ENCODE peak calls at places on chromosomes 2 and 18, in ten cellular contexts. One of them, this sample, is unnamed.

GRCh38 chr2:27095745-27096651 is 9.4 kb downstream of the KHK start:
- DNase-seq in occipital lobe: peak; percentile 48
- DNase-seq in mucosa of descending colon: peak; percentile 60
- DNase-seq in Peyer's patch: peak; percentile 56
- DNase-seq in stimulated activated CD4-positive, alpha-beta T cell treated with anti-CD3 and anti-CD28 coated beads, Interleukin-1b, Interleukin-23, amount 100 ng/mL, for 24 hours: no peak
- DNase-seq in left lung: peak; percentile 71
- DNase-seq in MM.1S: peak; percentile 45
- DNase-seq in NCI-H1092 treated with DMSO at 0.1 percent for 48 hours: peak; percentile 16
- DNase-seq in left cardiac atrium: peak; percentile 72
- DNase-seq in MV-4-11: peak; percentile 64
- DNase-seq in this sample: peak; percentile 64

GRCh38 chr2:137420744-137421143 is 543.5 kb upstream of the HNMT start:
- DNase-seq in Peyer's patch: no peak
- DNase-seq in stimulated activated CD4-positive, alpha-beta T cell treated with anti-CD3 and anti-CD28 coated beads, Interleukin-1b, Interleukin-23, amount 100 ng/mL, for 24 hours: no peak
- DNase-seq in MV-4-11: no peak
- DNase-seq in MM.1S: no peak
- DNase-seq in NCI-H1092 treated with DMSO at 0.1 percent for 48 hours: no peak
- DNase-seq in left lung: no peak
- DNase-seq in occipital lobe: no peak
- DNase-seq in left cardiac atrium: no peak
- DNase-seq in mucosa of descending colon: no peak
- DNase-seq in this sample: no peak

GRCh38 chr2:28547223-28547860 is 51.5 kb downstream of the PLB1 start:
- DNase-seq in MV-4-11: no peak
- DNase-seq in Peyer's patch: no peak
- DNase-seq in NCI-H1092 treated with DMSO at 0.1 percent for 48 hours: no peak
- DNase-seq in left lung: no peak
- DNase-seq in MM.1S: no peak
- DNase-seq in left cardiac atrium: no peak
- DNase-seq in occipital lobe: no peak
- DNase-seq in mucosa of descending colon: no peak
- DNase-seq in stimulated activated CD4-positive, alpha-beta T cell treated with anti-CD3 and anti-CD28 coated beads, Interleukin-1b, Interleukin-23, amount 100 ng/mL, for 24 hours: no peak
- DNase-seq in this sample: no peak

GRCh38 chr2:1967242-1968210 is 223.2 kb upstream of the PXDN start:
- DNase-seq in MV-4-11: no peak
- DNase-seq in left cardiac atrium: no peak
- DNase-seq in left lung: no peak
- DNase-seq in MM.1S: no peak
- DNase-seq in NCI-H1092 treated with DMSO at 0.1 percent for 48 hours: no peak
- DNase-seq in occipital lobe: no peak
- DNase-seq in stimulated activated CD4-positive, alpha-beta T cell treated with anti-CD3 and anti-CD28 coated beads, Interleukin-1b, Interleukin-23, amount 100 ng/mL, for 24 hours: no peak
- DNase-seq in mucosa of descending colon: no peak
- DNase-seq in Peyer's patch: no peak
- DNase-seq in this sample: no peak

GRCh38 chr18:54607213-54607934 is 16.3 kb downstream of the DYNAP start:
- DNase-seq in Peyer's patch: no peak
- DNase-seq in left cardiac atrium: no peak
- DNase-seq in NCI-H1092 treated with DMSO at 0.1 percent for 48 hours: peak; percentile 11
- DNase-seq in MV-4-11: peak; percentile 45
- DNase-seq in left lung: no peak
- DNase-seq in occipital lobe: no peak
- DNase-seq in stimulated activated CD4-positive, alpha-beta T cell treated with anti-CD3 and anti-CD28 coated beads, Interleukin-1b, Interleukin-23, amount 100 ng/mL, for 24 hours: no peak
- DNase-seq in mucosa of descending colon: no peak
- DNase-seq in MM.1S: no peak
- DNase-seq in this sample: peak; percentile 31

GRCh38 chr2:119261498-119262225 is 38.0 kb downstream of the STEAP3 start:
- DNase-seq in left cardiac atrium: no peak
- DNase-seq in left lung: no peak
- DNase-seq in occipital lobe: no peak
- DNase-seq in mucosa of descending colon: no peak
- DNase-seq in NCI-H1092 treated with DMSO at 0.1 percent for 48 hours: no peak
- DNase-seq in stimulated activated CD4-positive, alpha-beta T cell treated with anti-CD3 and anti-CD28 coated beads, Interleukin-1b, Interleukin-23, amount 100 ng/mL, for 24 hours: no peak
- DNase-seq in Peyer's patch: no peak
- DNase-seq in MV-4-11: no peak
- DNase-seq in MM.1S: no peak
- DNase-seq in this sample: no peak

GRCh38 chr18:22826726-22827125 is 106.4 kb upstream of the RBBP8 start:
- DNase-seq in mucosa of descending colon: no peak
- DNase-seq in occipital lobe: no peak
- DNase-seq in MM.1S: no peak
- DNase-seq in stimulated activated CD4-positive, alpha-beta T cell treated with anti-CD3 and anti-CD28 coated beads, Interleukin-1b, Interleukin-23, amount 100 ng/mL, for 24 hours: no peak
- DNase-seq in Peyer's patch: no peak
- DNase-seq in left cardiac atrium: no peak
- DNase-seq in NCI-H1092 treated with DMSO at 0.1 percent for 48 hours: no peak
- DNase-seq in left lung: no peak
- DNase-seq in MV-4-11: peak; percentile 56
- DNase-seq in this sample: no peak

GRCh38 chr18:61572871-61573270 is 239.6 kb downstream of the CDH20 start:
- DNase-seq in Peyer's patch: no peak
- DNase-seq in occipital lobe: no peak
- DNase-seq in stimulated activated CD4-positive, alpha-beta T cell treated with anti-CD3 and anti-CD28 coated beads, Interleukin-1b, Interleukin-23, amount 100 ng/mL, for 24 hours: no peak
- DNase-seq in MV-4-11: no peak
- DNase-seq in NCI-H1092 treated with DMSO at 0.1 percent for 48 hours: no peak
- DNase-seq in left lung: no peak
- DNase-seq in left cardiac atrium: no peak
- DNase-seq in mucosa of descending colon: no peak
- DNase-seq in MM.1S: no peak
- DNase-seq in this sample: no peak

GRCh38 chr2:72057308-72057707 is 90.4 kb downstream of the CYP26B1 start:
- DNase-seq in MV-4-11: peak; percentile 43
- DNase-seq in NCI-H1092 treated with DMSO at 0.1 percent for 48 hours: no peak
- DNase-seq in MM.1S: no peak
- DNase-seq in mucosa of descending colon: no peak
- DNase-seq in stimulated activated CD4-positive, alpha-beta T cell treated with anti-CD3 and anti-CD28 coated beads, Interleukin-1b, Interleukin-23, amount 100 ng/mL, for 24 hours: no peak
- DNase-seq in Peyer's patch: no peak
- DNase-seq in left cardiac atrium: no peak
- DNase-seq in left lung: no peak
- DNase-seq in occipital lobe: no peak
- DNase-seq in this sample: no peak

GRCh38 chr2:239296020-239296932 is 104.5 kb downstream of the HDAC4 start:
- DNase-seq in occipital lobe: no peak
- DNase-seq in MV-4-11: no peak
- DNase-seq in NCI-H1092 treated with DMSO at 0.1 percent for 48 hours: no peak
- DNase-seq in MM.1S: no peak
- DNase-seq in Peyer's patch: no peak
- DNase-seq in stimulated activated CD4-positive, alpha-beta T cell treated with anti-CD3 and anti-CD28 coated beads, Interleukin-1b, Interleukin-23, amount 100 ng/mL, for 24 hours: no peak
- DNase-seq in mucosa of descending colon: no peak
- DNase-seq in left cardiac atrium: peak; percentile 12
- DNase-seq in left lung: peak; percentile 24
- DNase-seq in this sample: peak; percentile 54

GRCh38 chr2:45974056-45974455 is 322.6 kb downstream of the PRKCE start:
- DNase-seq in occipital lobe: no peak
- DNase-seq in MV-4-11: no peak
- DNase-seq in left cardiac atrium: no peak
- DNase-seq in stimulated activated CD4-positive, alpha-beta T cell treated with anti-CD3 and anti-CD28 coated beads, Interleukin-1b, Interleukin-23, amount 100 ng/mL, for 24 hours: no peak
- DNase-seq in Peyer's patch: no peak
- DNase-seq in mucosa of descending colon: no peak
- DNase-seq in MM.1S: no peak
- DNase-seq in NCI-H1092 treated with DMSO at 0.1 percent for 48 hours: no peak
- DNase-seq in left lung: no peak
- DNase-seq in this sample: no peak

GRCh38 chr2:226873826-226874225 is 38.0 kb downstream of the RHBDD1 start:
- DNase-seq in stimulated activated CD4-positive, alpha-beta T cell treated with anti-CD3 and anti-CD28 coated beads, Interleukin-1b, Interleukin-23, amount 100 ng/mL, for 24 hours: peak; percentile 16
- DNase-seq in mucosa of descending colon: no peak
- DNase-seq in MM.1S: no peak
- DNase-seq in occipital lobe: no peak
- DNase-seq in left cardiac atrium: no peak
- DNase-seq in MV-4-11: no peak
- DNase-seq in Peyer's patch: no peak
- DNase-seq in left lung: no peak
- DNase-seq in NCI-H1092 treated with DMSO at 0.1 percent for 48 hours: no peak
- DNase-seq in this sample: no peak

GRCh38 chr18:36186461-36187137 is 698 bp upstream of the MOCOS start:
- DNase-seq in MV-4-11: no peak
- DNase-seq in left cardiac atrium: peak; percentile 48
- DNase-seq in left lung: peak; percentile 72
- DNase-seq in stimulated activated CD4-positive, alpha-beta T cell treated with anti-CD3 and anti-CD28 coated beads, Interleukin-1b, Interleukin-23, amount 100 ng/mL, for 24 hours: no peak
- DNase-seq in Peyer's patch: peak; percentile 30
- DNase-seq in mucosa of descending colon: peak; percentile 80
- DNase-seq in NCI-H1092 treated with DMSO at 0.1 percent for 48 hours: no peak
- DNase-seq in MM.1S: no peak
- DNase-seq in occipital lobe: no peak
- DNase-seq in this sample: peak; percentile 40

GRCh38 chr2:43052204-43052943 is 174.0 kb downstream of the ZFP36L2 start:
- DNase-seq in mucosa of descending colon: no peak
- DNase-seq in Peyer's patch: no peak
- DNase-seq in MV-4-11: no peak
- DNase-seq in stimulated activated CD4-positive, alpha-beta T cell treated with anti-CD3 and anti-CD28 coated beads, Interleukin-1b, Interleukin-23, amount 100 ng/mL, for 24 hours: no peak
- DNase-seq in left lung: peak; percentile 7
- DNase-seq in occipital lobe: no peak
- DNase-seq in left cardiac atrium: peak; percentile 13
- DNase-seq in MM.1S: no peak
- DNase-seq in NCI-H1092 treated with DMSO at 0.1 percent for 48 hours: no peak
- DNase-seq in this sample: no peak

GRCh38 chr2:219071189-219071816 is 10.6 kb upstream of the IHH start:
- DNase-seq in mucosa of descending colon: no peak
- DNase-seq in left lung: no peak
- DNase-seq in NCI-H1092 treated with DMSO at 0.1 percent for 48 hours: no peak
- DNase-seq in Peyer's patch: no peak
- DNase-seq in MM.1S: no peak
- DNase-seq in left cardiac atrium: no peak
- DNase-seq in stimulated activated CD4-positive, alpha-beta T cell treated with anti-CD3 and anti-CD28 coated beads, Interleukin-1b, Interleukin-23, amount 100 ng/mL, for 24 hours: no peak
- DNase-seq in occipital lobe: no peak
- DNase-seq in MV-4-11: no peak
- DNase-seq in this sample: peak; percentile 62

GRCh38 chr2:26455037-26455800 is 22.7 kb downstream of the OTOF start:
- DNase-seq in NCI-H1092 treated with DMSO at 0.1 percent for 48 hours: no peak
- DNase-seq in MM.1S: no peak
- DNase-seq in occipital lobe: no peak
- DNase-seq in left lung: no peak
- DNase-seq in stimulated activated CD4-positive, alpha-beta T cell treated with anti-CD3 and anti-CD28 coated beads, Interleukin-1b, Interleukin-23, amount 100 ng/mL, for 24 hours: no peak
- DNase-seq in mucosa of descending colon: no peak
- DNase-seq in Peyer's patch: no peak
- DNase-seq in MV-4-11: no peak
- DNase-seq in left cardiac atrium: no peak
- DNase-seq in this sample: no peak

GRCh38 chr2:239109041-239109915 is 261.4 kb downstream of the TWIST2 start:
- DNase-seq in Peyer's patch: no peak
- DNase-seq in NCI-H1092 treated with DMSO at 0.1 percent for 48 hours: peak; percentile 16
- DNase-seq in MM.1S: no peak
- DNase-seq in mucosa of descending colon: no peak
- DNase-seq in left lung: no peak
- DNase-seq in occipital lobe: no peak
- DNase-seq in MV-4-11: no peak
- DNase-seq in left cardiac atrium: no peak
- DNase-seq in stimulated activated CD4-positive, alpha-beta T cell treated with anti-CD3 and anti-CD28 coated beads, Interleukin-1b, Interleukin-23, amount 100 ng/mL, for 24 hours: no peak
- DNase-seq in this sample: peak; percentile 85

GRCh38 chr2:3522851-3523481 is 3.6 kb upstream of the ADI1 start:
- DNase-seq in occipital lobe: no peak
- DNase-seq in stimulated activated CD4-positive, alpha-beta T cell treated with anti-CD3 and anti-CD28 coated beads, Interleukin-1b, Interleukin-23, amount 100 ng/mL, for 24 hours: no peak
- DNase-seq in left lung: no peak
- DNase-seq in left cardiac atrium: peak; percentile 54
- DNase-seq in mucosa of descending colon: no peak
- DNase-seq in NCI-H1092 treated with DMSO at 0.1 percent for 48 hours: no peak
- DNase-seq in MV-4-11: no peak
- DNase-seq in Peyer's patch: no peak
- DNase-seq in MM.1S: no peak
- DNase-seq in this sample: peak; percentile 55

GRCh38 chr2:36549063-36549662 is 48.8 kb downstream of the FEZ2 start:
- DNase-seq in occipital lobe: no peak
- DNase-seq in NCI-H1092 treated with DMSO at 0.1 percent for 48 hours: no peak
- DNase-seq in left cardiac atrium: no peak
- DNase-seq in MM.1S: no peak
- DNase-seq in Peyer's patch: no peak
- DNase-seq in MV-4-11: no peak
- DNase-seq in stimulated activated CD4-positive, alpha-beta T cell treated with anti-CD3 and anti-CD28 coated beads, Interleukin-1b, Interleukin-23, amount 100 ng/mL, for 24 hours: no peak
- DNase-seq in mucosa of descending colon: no peak
- DNase-seq in left lung: no peak
- DNase-seq in this sample: no peak

GRCh38 chr2:127079358-127079920 is 27.5 kb downstream of the BIN1 start:
- DNase-seq in MV-4-11: no peak
- DNase-seq in stimulated activated CD4-positive, alpha-beta T cell treated with anti-CD3 and anti-CD28 coated beads, Interleukin-1b, Interleukin-23, amount 100 ng/mL, for 24 hours: no peak
- DNase-seq in MM.1S: no peak
- DNase-seq in Peyer's patch: no peak
- DNase-seq in left cardiac atrium: no peak
- DNase-seq in left lung: no peak
- DNase-seq in occipital lobe: no peak
- DNase-seq in mucosa of descending colon: no peak
- DNase-seq in NCI-H1092 treated with DMSO at 0.1 percent for 48 hours: no peak
- DNase-seq in this sample: no peak

GRCh38 chr18:78980279-78980771 is 707 bp downstream of the SALL3 start:
- DNase-seq in left cardiac atrium: no peak
- DNase-seq in left lung: no peak
- DNase-seq in mucosa of descending colon: no peak
- DNase-seq in stimulated activated CD4-positive, alpha-beta T cell treated with anti-CD3 and anti-CD28 coated beads, Interleukin-1b, Interleukin-23, amount 100 ng/mL, for 24 hours: no peak
- DNase-seq in Peyer's patch: no peak
- DNase-seq in NCI-H1092 treated with DMSO at 0.1 percent for 48 hours: no peak
- DNase-seq in MV-4-11: no peak
- DNase-seq in MM.1S: no peak
- DNase-seq in occipital lobe: no peak
- DNase-seq in this sample: no peak

GRCh38 chr2:224412064-224412921 is 10.4 kb upstream of the FAM124B start:
- DNase-seq in left lung: no peak
- DNase-seq in NCI-H1092 treated with DMSO at 0.1 percent for 48 hours: no peak
- DNase-seq in occipital lobe: no peak
- DNase-seq in Peyer's patch: no peak
- DNase-seq in stimulated activated CD4-positive, alpha-beta T cell treated with anti-CD3 and anti-CD28 coated beads, Interleukin-1b, Interleukin-23, amount 100 ng/mL, for 24 hours: no peak
- DNase-seq in left cardiac atrium: no peak
- DNase-seq in MV-4-11: no peak
- DNase-seq in mucosa of descending colon: no peak
- DNase-seq in MM.1S: no peak
- DNase-seq in this sample: no peak

GRCh38 chr2:47086054-47086471 is 69.0 kb downstream of the STPG4 start:
- DNase-seq in Peyer's patch: no peak
- DNase-seq in stimulated activated CD4-positive, alpha-beta T cell treated with anti-CD3 and anti-CD28 coated beads, Interleukin-1b, Interleukin-23, amount 100 ng/mL, for 24 hours: no peak
- DNase-seq in occipital lobe: no peak
- DNase-seq in MV-4-11: no peak
- DNase-seq in left cardiac atrium: no peak
- DNase-seq in NCI-H1092 treated with DMSO at 0.1 percent for 48 hours: no peak
- DNase-seq in mucosa of descending colon: no peak
- DNase-seq in left lung: no peak
- DNase-seq in MM.1S: no peak
- DNase-seq in this sample: no peak

GRCh38 chr2:43225093-43225787 is 1.2 kb downstream of the ZFP36L2 start:
- DNase-seq in MV-4-11: peak; percentile 62
- DNase-seq in NCI-H1092 treated with DMSO at 0.1 percent for 48 hours: peak; percentile 29
- DNase-seq in stimulated activated CD4-positive, alpha-beta T cell treated with anti-CD3 and anti-CD28 coated beads, Interleukin-1b, Interleukin-23, amount 100 ng/mL, for 24 hours: peak; percentile 48
- DNase-seq in left cardiac atrium: peak; percentile 59
- DNase-seq in mucosa of descending colon: peak; percentile 85
- DNase-seq in MM.1S: peak; percentile 55
- DNase-seq in Peyer's patch: peak; percentile 62
- DNase-seq in left lung: peak; percentile 73
- DNase-seq in occipital lobe: no peak
- DNase-seq in this sample: peak; percentile 67

GRCh38 chr18:80252136-80252535 is 4.8 kb upstream of the PARD6G start:
- DNase-seq in MM.1S: no peak
- DNase-seq in occipital lobe: no peak
- DNase-seq in left cardiac atrium: no peak
- DNase-seq in NCI-H1092 treated with DMSO at 0.1 percent for 48 hours: no peak
- DNase-seq in left lung: no peak
- DNase-seq in MV-4-11: no peak
- DNase-seq in Peyer's patch: no peak
- DNase-seq in stimulated activated CD4-positive, alpha-beta T cell treated with anti-CD3 and anti-CD28 coated beads, Interleukin-1b, Interleukin-23, amount 100 ng/mL, for 24 hours: no peak
- DNase-seq in mucosa of descending colon: no peak
- DNase-seq in this sample: no peak

GRCh38 chr18:24050916-24051255 is 36.3 kb downstream of the TTC39C start:
- DNase-seq in stimulated activated CD4-positive, alpha-beta T cell treated with anti-CD3 and anti-CD28 coated beads, Interleukin-1b, Interleukin-23, amount 100 ng/mL, for 24 hours: no peak
- DNase-seq in left cardiac atrium: no peak
- DNase-seq in occipital lobe: no peak
- DNase-seq in Peyer's patch: no peak
- DNase-seq in left lung: no peak
- DNase-seq in mucosa of descending colon: no peak
- DNase-seq in NCI-H1092 treated with DMSO at 0.1 percent for 48 hours: no peak
- DNase-seq in MV-4-11: no peak
- DNase-seq in MM.1S: no peak
- DNase-seq in this sample: no peak

GRCh38 chr2:164479460-164479859 is 141.8 kb downstream of the GRB14 start:
- DNase-seq in left lung: no peak
- DNase-seq in MM.1S: peak; percentile 15
- DNase-seq in occipital lobe: peak; percentile 7
- DNase-seq in left cardiac atrium: peak; percentile 13
- DNase-seq in Peyer's patch: no peak
- DNase-seq in NCI-H1092 treated with DMSO at 0.1 percent for 48 hours: peak; percentile 51
- DNase-seq in mucosa of descending colon: no peak
- DNase-seq in MV-4-11: no peak
- DNase-seq in stimulated activated CD4-positive, alpha-beta T cell treated with anti-CD3 and anti-CD28 coated beads, Interleukin-1b, Interleukin-23, amount 100 ng/mL, for 24 hours: no peak
- DNase-seq in this sample: no peak

GRCh38 chr2:68606759-68607158 is 36.6 kb upstream of the PROKR1 start:
- DNase-seq in mucosa of descending colon: no peak
- DNase-seq in MM.1S: no peak
- DNase-seq in occipital lobe: no peak
- DNase-seq in MV-4-11: no peak
- DNase-seq in left cardiac atrium: no peak
- DNase-seq in Peyer's patch: no peak
- DNase-seq in NCI-H1092 treated with DMSO at 0.1 percent for 48 hours: no peak
- DNase-seq in left lung: no peak
- DNase-seq in stimulated activated CD4-positive, alpha-beta T cell treated with anti-CD3 and anti-CD28 coated beads, Interleukin-1b, Interleukin-23, amount 100 ng/mL, for 24 hours: no peak
- DNase-seq in this sample: no peak